ENCODE peak calls at places on chromosome X, in six cellular contexts. Q is PC-3, B is pancreas, L is fibroblast of pulmonary artery, X is fibroblast of mammary gland, C is transverse colon. S is an unnamed sample.

GRCh38 chrX:479273-479981 is 92.7 kb upstream of the PPP2R3B start:
- DNase-seq in Q (no peak), B (no peak), L (no peak), X (no peak), C (no peak), S (no peak)

GRCh38 chrX:110182362-110182761 is 135.5 kb downstream of the AMMECR1 start:
- DNase-seq in Q (peak), B (no peak), L (no peak), X (peak), C (no peak), S (no peak)

GRCh38 chrX:102975016-102975415 is 37.9 kb downstream of the RAB40AL start:
- DNase-seq in Q (peak), B (no peak), L (no peak), X (no peak), C (no peak), S (no peak)

GRCh38 chrX:43735534-43735933 is 79.4 kb downstream of the MAOA start:
- DNase-seq in Q (no peak), B (no peak), L (no peak), X (no peak), C (no peak), S (no peak)

GRCh38 chrX:11447418-11447817 is 154.2 kb downstream of the AMELX start:
- DNase-seq in Q (no peak), B (no peak), L (peak), X (no peak), C (no peak), S (no peak)

GRCh38 chrX:154371771-154372300 is 2.6 kb downstream of the FLNA start:
- DNase-seq in Q (no peak), B (no peak), L (no peak), X (no peak), C (no peak), S (no peak)

GRCh38 chrX:25737540-25737939 is 400.6 kb upstream of the MAGEB18 start:
- DNase-seq in Q (no peak), B (no peak), L (no peak), X (no peak), C (no peak), S (no peak)

GRCh38 chrX:989959-990510 is 222.4 kb downstream of the CRLF2 start:
- DNase-seq in Q (no peak), B (peak), L (peak), X (peak), C (peak), S (peak)

GRCh38 chrX:118655561-118656246 is 71.7 kb upstream of the IL13RA1 start:
- DNase-seq in Q (peak), B (no peak), L (peak), X (peak), C (no peak), S (no peak)

GRCh38 chrX:318068-318738 is 393 bp downstream of the GTPBP6 start:
- DNase-seq in Q (peak), B (peak), L (peak), X (peak), C (peak), S (peak)

GRCh38 chrX:129782015-129782495 is 2.3 kb downstream of the SASH3 start:
- DNase-seq in Q (no peak), B (no peak), L (no peak), X (no peak), C (no peak), S (no peak)

GRCh38 chrX:3638280-3638873 is 75.1 kb downstream of the PRKX start:
- DNase-seq in Q (peak), B (peak), L (peak), X (peak), C (peak), S (no peak)

GRCh38 chrX:152412105-152412504 is 39.0 kb downstream of the GABRA3 start:
- DNase-seq in Q (no peak), B (no peak), L (no peak), X (no peak), C (no peak), S (no peak)

GRCh38 chrX:53287493-53288138 is 6.2 kb upstream of the IQSEC2 start:
- DNase-seq in Q (peak), B (peak), L (peak), X (peak), C (peak), S (peak)

GRCh38 chrX:9166566-9166909 is 132.6 kb upstream of the FAM9B start:
- DNase-seq in Q (no peak), B (no peak), L (no peak), X (peak), C (no peak), S (no peak)

GRCh38 chrX:38061335-38061734 is 55.0 kb downstream of the SYTL5 start:
- DNase-seq in Q (peak), B (no peak), L (peak), X (peak), C (no peak), S (no peak)

GRCh38 chrX:63963382-63963781 is 178.4 kb upstream of the ARHGEF9 start:
- DNase-seq in Q (no peak), B (no peak), L (no peak), X (no peak), C (no peak), S (no peak)

GRCh38 chrX:72003811-72004750 is 93.4 kb downstream of the NHSL2 start:
- DNase-seq in Q (peak), B (peak), L (peak), X (peak), C (no peak), S (peak)

GRCh38 chrX:100615015-100615414 is 21.6 kb downstream of the TSPAN6 start:
- DNase-seq in Q (peak), B (peak), L (peak), X (peak), C (peak), S (no peak)

GRCh38 chrX:129992181-129992580 is 9.7 kb downstream of the BCORL1 start:
- DNase-seq in Q (no peak), B (no peak), L (no peak), X (no peak), C (no peak), S (no peak)

GRCh38 chrX:71532078-71532752 is 689 bp upstream of the OGT start:
- DNase-seq in Q (peak), B (no peak), L (peak), X (peak), C (peak), S (no peak)

GRCh38 chrX:152900937-152901445 is 3.1 kb downstream of the ZNF185 start:
- DNase-seq in Q (peak), B (no peak), L (no peak), X (no peak), C (no peak), S (no peak)

GRCh38 chrX:1576201-1577101 is 15.0 kb upstream of the AKAP17A start:
- DNase-seq in Q (no peak), B (no peak), L (no peak), X (no peak), C (no peak), S (no peak)

GRCh38 chrX:131704136-131704695 is 160.3 kb downstream of the OR13H1 start:
- DNase-seq in Q (peak), B (peak), L (no peak), X (peak), C (peak), S (no peak)

GRCh38 chrX:33014949-33015348 is 196.4 kb downstream of the DMD start:
- DNase-seq in Q (no peak), B (no peak), L (no peak), X (no peak), C (no peak), S (no peak)

GRCh38 chrX:34875204-34875603 is 67.4 kb upstream of the FAM47B start:
- DNase-seq in Q (peak), B (no peak), L (peak), X (peak), C (no peak), S (no peak)

GRCh38 chrX:155767101-155767878 is 113.9 kb upstream of the VAMP7 start:
- DNase-seq in Q (peak), B (no peak), L (peak), X (peak), C (peak), S (no peak)

GRCh38 chrX:140157611-140158010 is 192.3 kb upstream of the CXorf66 start:
- DNase-seq in Q (peak), B (no peak), L (peak), X (peak), C (no peak), S (no peak)

GRCh38 chrX:96183843-96184242 is 500.8 kb upstream of the DIAPH2 start:
- DNase-seq in Q (peak), B (no peak), L (peak), X (peak), C (no peak), S (no peak)

GRCh38 chrX:130013661-130014060 is 31.2 kb downstream of the BCORL1 start:
- DNase-seq in Q (no peak), B (no peak), L (no peak), X (no peak), C (no peak), S (no peak)

GRCh38 chrX:7852166-7852565 is 9.2 kb downstream of the VCX start:
- DNase-seq in Q (no peak), B (no peak), L (no peak), X (no peak), C (no peak), S (no peak)

GRCh38 chrX:110403436-110403835 is 44.8 kb downstream of the RTL9 start:
- DNase-seq in Q (no peak), B (no peak), L (no peak), X (no peak), C (no peak), S (no peak)

GRCh38 chrX:105315301-105315700 is 94.8 kb upstream of the TEX13A start:
- DNase-seq in Q (peak), B (no peak), L (peak), X (peak), C (no peak), S (no peak)

GRCh38 chrX:6049132-6049531 is 179.5 kb downstream of the NLGN4X start:
- DNase-seq in Q (no peak), B (no peak), L (no peak), X (no peak), C (no peak), S (no peak)

GRCh38 chrX:16719334-16720084 is at the start of gene SYAP1:
- DNase-seq in Q (peak), B (peak), L (peak), X (peak), C (peak), S (peak)

GRCh38 chrX:154717824-154718223 is 33.1 kb downstream of the GAB3 start:
- DNase-seq in Q (peak), B (no peak), L (peak), X (peak), C (peak), S (no peak)

GRCh38 chrX:136767104-136767941 is 13.4 kb downstream of the ARHGEF6 start:
- DNase-seq in Q (peak), B (peak), L (peak), X (peak), C (peak), S (peak)

GRCh38 chrX:132023896-132024386 is 839 bp downstream of the STK26 start:
- DNase-seq in Q (peak), B (no peak), L (no peak), X (peak), C (no peak), S (no peak)

GRCh38 chrX:50100188-50100587 is 100.6 kb downstream of the AKAP4 start:
- DNase-seq in Q (peak), B (no peak), L (no peak), X (peak), C (no peak), S (no peak)
- TF ChIP-seq CTCF in Q (peak), B (no peak), L (peak), X (peak), C (peak), S (no peak)

GRCh38 chrX:40093586-40093985 is 4.2 kb downstream of the BCOR start:
- DNase-seq in Q (no peak), B (no peak), L (no peak), X (no peak), C (no peak), S (no peak)

GRCh38 chrX:40090050-40090804 is 7.5 kb downstream of the BCOR start:
- DNase-seq in Q (no peak), B (peak), L (no peak), X (no peak), C (peak), S (no peak)

GRCh38 chrX:40092808-40093435 is 4.8 kb downstream of the BCOR start:
- DNase-seq in Q (no peak), B (no peak), L (no peak), X (no peak), C (no peak), S (no peak)

GRCh38 chrX:40090961-40091360 is 6.8 kb downstream of the BCOR start:
- DNase-seq in Q (no peak), B (no peak), L (no peak), X (no peak), C (no peak), S (no peak)

GRCh38 chrX:40091691-40092421 is 5.9 kb downstream of the BCOR start:
- DNase-seq in Q (no peak), B (no peak), L (no peak), X (no peak), C (peak), S (no peak)
- H3K4me3 ChIP-seq in Q (peak), B (no peak), L (no peak), X (no peak), C (no peak), S (no peak)

DNA sequence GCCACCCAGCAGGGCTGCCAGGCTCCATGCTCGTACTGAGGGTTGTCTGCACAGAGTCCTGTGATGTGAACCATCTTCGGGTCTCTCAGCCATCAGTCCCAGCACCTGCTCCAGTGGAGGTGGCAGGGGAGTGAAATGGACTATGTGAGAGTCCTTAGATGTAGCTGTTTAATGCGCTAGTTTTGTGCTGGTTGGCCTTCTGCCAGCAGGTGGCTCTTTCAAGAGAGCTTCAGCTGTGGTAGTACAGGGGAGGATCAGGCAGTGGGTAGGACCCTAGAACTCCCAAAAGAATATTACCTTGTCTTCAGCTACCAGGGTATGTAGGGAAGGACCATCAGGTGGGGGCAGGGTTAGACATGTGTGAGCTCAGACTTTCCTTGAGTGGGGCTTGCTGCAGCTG is 1066.0 kb downstream of the GLUD2 start:
- DNase-seq in Q (no peak), B (no peak), L (no peak), X (no peak), C (no peak), S (peak)
- TF ChIP-seq CTCF in Q (no peak), B (no peak), L (no peak), X (no peak), C (no peak), S (no peak)

GRCh38 chrX:80022363-80023031 is 7.9 kb downstream of the TBX22 start:
- DNase-seq in Q (no peak), B (no peak), L (no peak), X (no peak), C (no peak), S (no peak)
- H3K4me3 ChIP-seq in Q (peak), B (no peak), L (no peak), X (no peak), C (no peak), S (no peak)

GRCh38 chrX:108347800-108348199 is 90.4 kb downstream of the COL4A6 start:
- DNase-seq in Q (no peak), B (no peak), L (no peak), X (no peak), C (no peak), S (no peak)

GRCh38 chrX:108348525-108348924 is 89.7 kb downstream of the COL4A6 start:
- DNase-seq in Q (no peak), B (no peak), L (no peak), X (no peak), C (no peak), S (no peak)

GRCh38 chrX:108353452-108353851 is 84.8 kb downstream of the COL4A6 start:
- DNase-seq in Q (no peak), B (no peak), L (no peak), X (no peak), C (no peak), S (no peak)

GRCh38 chrX:108349210-108349609 is 89.0 kb downstream of the COL4A6 start:
- DNase-seq in Q (no peak), B (no peak), L (no peak), X (no peak), C (no peak), S (no peak)
- TF ChIP-seq CTCF in Q (no peak), B (no peak), L (no peak), X (no peak), C (no peak), S (no peak)

GRCh38 chrX:36436286-36436860 is 516.8 kb downstream of the CFAP47 start:
- DNase-seq in Q (no peak), B (no peak), L (no peak), X (no peak), C (no peak), S (no peak)
- H3K4me3 ChIP-seq in Q (no peak), B (no peak), L (no peak), X (no peak), C (no peak), S (no peak)

GRCh38 chrX:39704590-39704989 is 393.2 kb downstream of the BCOR start:
- DNase-seq in Q (no peak), B (no peak), L (no peak), X (no peak), C (no peak), S (no peak)

GRCh38 chrX:39709364-39709763 is 388.4 kb downstream of the BCOR start:
- DNase-seq in Q (no peak), B (no peak), L (no peak), X (no peak), C (no peak), S (no peak)

GRCh38 chrX:39703307-39703706 is 394.5 kb downstream of the BCOR start:
- DNase-seq in Q (no peak), B (no peak), L (no peak), X (no peak), C (no peak), S (no peak)

GRCh38 chrX:39705299-39705698 is 392.5 kb downstream of the BCOR start:
- DNase-seq in Q (peak), B (peak), L (peak), X (peak), C (peak), S (peak)
- TF ChIP-seq CTCF in Q (peak), B (no peak), L (peak), X (peak), C (peak), S (no peak)